ENCODE peak calls at places on chromosome 2, in nine cellular contexts. K is SK-N-SH, I is endothelial cell of umbilical vein, F is GM12892, J is GM23338, U is HCT116, P is spleen, Q is sigmoid colon, E is vagina. W is an unnamed sample.

GRCh38 chr2:225379861-225380260 is 19.6 kb upstream of the NYAP2 start:
- DNase-seq in P (no peak), Q (no peak), K (no peak), I (no peak), J (no peak), E (no peak), F (no peak), U (no peak), W (no peak)

GRCh38 chr2:5937865-5938565 is 245.8 kb downstream of the SOX11 start:
- DNase-seq in E (no peak), J (no peak), I (no peak), F (no peak), U (no peak), P (no peak), Q (no peak), K (no peak), W (no peak)

GRCh38 chr2:149611100-149611820 is 23.7 kb upstream of the MMADHC start:
- DNase-seq in E (no peak), P (no peak), U (no peak), F (no peak), K (no peak), I (no peak), Q (no peak), J (peak; percentile 62), W (no peak)

GRCh38 chr2:15932394-15933183 is 7.8 kb upstream of the MYCN start:
- DNase-seq in U (no peak), I (no peak), K (no peak), E (no peak), J (no peak), Q (no peak), P (no peak), F (no peak), W (no peak)

GRCh38 chr2:219308142-219309093 is 783 bp downstream of the PTPRN start:
- DNase-seq in E (no peak), P (peak; percentile 84), J (peak; percentile 93), F (no peak), U (peak; percentile 29), I (peak; percentile 38), K (peak; percentile 84), Q (no peak), W (peak; percentile 71)

GRCh38 chr2:219561179-219562048 is 9.9 kb downstream of the OBSL1 start:
- DNase-seq in K (peak; percentile 51), Q (no peak), U (no peak), I (no peak), P (no peak), E (no peak), J (peak; percentile 68), F (no peak), W (no peak)

GRCh38 chr2:203149194-203149593 is 89.6 kb upstream of the CYP20A1 start:
- DNase-seq in P (no peak), I (no peak), J (no peak), K (no peak), F (no peak), E (no peak), Q (no peak), U (no peak), W (no peak)

GRCh38 chr2:42118759-42119569 is 50.2 kb upstream of the EML4 start:
- DNase-seq in I (peak; percentile 69), J (no peak), P (no peak), Q (no peak), F (no peak), U (no peak), E (no peak), K (no peak), W (no peak)

GRCh38 chr2:201984800-201985525 is 48.7 kb upstream of the FZD7 start:
- DNase-seq in P (no peak), J (peak; percentile 48), Q (peak; percentile 68), I (no peak), F (no peak), K (peak; percentile 51), U (no peak), E (no peak), W (no peak)

GRCh38 chr2:46394649-46395510 is 84.5 kb upstream of the TMEM247 start:
- DNase-seq in U (no peak), P (no peak), K (no peak), Q (no peak), I (no peak), J (no peak), E (no peak), F (no peak), W (no peak)

GRCh38 chr2:237625777-237626176 is 1.6 kb upstream of the LRRFIP1 start:
- DNase-seq in J (no peak), E (no peak), P (no peak), F (no peak), U (no peak), I (no peak), Q (no peak), K (no peak), W (no peak)

GRCh38 chr2:151774506-151774905 is 40.2 kb upstream of the NEB start:
- DNase-seq in I (peak; percentile 67), P (no peak), U (peak; percentile 13), J (no peak), Q (no peak), E (no peak), K (no peak), F (no peak), W (no peak)

GRCh38 chr2:70303186-70303585 is 1.3 kb upstream of the FAM136A start:
- DNase-seq in P (no peak), F (no peak), U (no peak), K (no peak), I (no peak), J (no peak), E (no peak), Q (no peak), W (no peak)

DNA sequence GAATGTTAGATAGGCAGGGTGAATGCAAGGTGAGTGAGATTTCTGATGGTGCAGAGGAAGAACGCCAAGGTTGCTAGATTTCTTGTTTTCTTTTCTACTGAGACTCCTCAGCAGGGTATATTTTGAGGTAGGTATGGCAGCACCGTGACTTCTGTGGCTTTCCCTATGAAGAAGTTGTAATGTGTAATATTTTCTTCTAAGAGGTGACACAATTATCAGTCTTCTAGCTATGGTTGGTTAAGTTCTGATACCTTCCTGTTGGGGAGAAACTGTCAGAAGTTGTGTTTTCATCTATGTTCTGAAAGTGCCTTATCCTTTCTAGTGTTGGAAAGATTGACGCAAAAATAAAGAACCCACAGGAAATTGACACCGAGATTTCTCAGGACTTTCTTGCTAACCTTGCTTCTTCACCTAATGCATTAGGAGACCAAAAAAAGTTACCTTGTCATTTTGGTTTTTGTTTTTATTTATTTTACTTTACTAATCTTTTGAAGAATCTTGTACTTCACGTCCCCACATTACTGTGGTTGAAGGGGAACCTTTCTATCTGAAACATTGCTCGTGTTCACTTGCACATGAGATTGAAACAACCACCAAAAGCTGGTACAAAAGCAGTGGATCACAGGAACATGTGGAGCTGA is 11.9 kb downstream of the IL18R1 start:
- DNase-seq in U (no peak), I (no peak), E (no peak), K (no peak), P (no peak), Q (no peak), J (no peak), F (no peak), W (no peak)
- TF ChIP-seq POLR2AphosphoS5 in U (no peak), I (no peak), E (no peak), K (no peak), P (no peak), Q (no peak), J (no peak), F (no peak), W (no peak)

GRCh38 chr2:116109471-116109870 is 1667.0 kb downstream of the DPP10 start:
- DNase-seq in I (no peak), U (no peak), P (no peak), J (no peak), K (no peak), E (no peak), F (no peak), Q (no peak), W (no peak)
- TF ChIP-seq POLR2AphosphoS5 in I (no peak), U (no peak), P (no peak), J (no peak), K (no peak), E (no peak), F (no peak), Q (no peak), W (no peak)

GRCh38 chr2:144642106-144642505 is 122.2 kb upstream of the ZEB2 start:
- DNase-seq in I (no peak), Q (no peak), U (no peak), E (no peak), P (no peak), K (no peak), J (no peak), F (no peak), W (no peak)

GRCh38 chr2:144643537-144644336 is 123.8 kb upstream of the ZEB2 start:
- DNase-seq in U (no peak), E (no peak), F (no peak), P (no peak), Q (no peak), I (no peak), K (no peak), J (peak; percentile 38), W (no peak)

GRCh38 chr2:144644549-144644948 is 124.6 kb upstream of the ZEB2 start:
- DNase-seq in J (no peak), K (no peak), P (no peak), E (no peak), I (no peak), U (no peak), Q (no peak), F (no peak), W (no peak)

GRCh38 chr2:144642892-144643291 is 123.0 kb upstream of the ZEB2 start:
- DNase-seq in E (no peak), F (no peak), Q (no peak), J (no peak), P (no peak), I (no peak), K (no peak), U (no peak), W (no peak)

GRCh38 chr2:144645055-144645778 is 125.3 kb upstream of the ZEB2 start:
- DNase-seq in E (no peak), I (no peak), U (no peak), P (no peak), Q (no peak), K (no peak), J (no peak), F (no peak), W (no peak)
- TF ChIP-seq POLR2AphosphoS5 in E (no peak), I (no peak), U (no peak), P (no peak), Q (no peak), K (no peak), J (no peak), F (no peak), W (no peak)

GRCh38 chr2:73918856-73919255 is 7.8 kb upstream of the DGUOK start:
- DNase-seq in F (no peak), P (no peak), E (peak; percentile 31), U (no peak), K (no peak), J (no peak), I (no peak), Q (peak; percentile 64), W (no peak)

GRCh38 chr2:73917696-73918207 is 8.9 kb upstream of the DGUOK start:
- DNase-seq in Q (no peak), K (no peak), P (no peak), F (no peak), J (no peak), I (no peak), E (peak; percentile 37), U (no peak), W (no peak)

GRCh38 chr2:73915437-73915993 is 11.2 kb upstream of the DGUOK start:
- DNase-seq in P (no peak), F (no peak), U (no peak), J (no peak), E (no peak), K (no peak), I (no peak), Q (peak; percentile 40), W (no peak)

GRCh38 chr2:73916666-73917065 is 10.0 kb upstream of the DGUOK start:
- DNase-seq in P (no peak), K (no peak), E (no peak), Q (peak; percentile 68), F (no peak), J (no peak), U (no peak), I (no peak), W (no peak)

GRCh38 chr2:73917296-73917695 is 9.4 kb upstream of the DGUOK start:
- DNase-seq in U (no peak), I (no peak), K (no peak), P (no peak), J (no peak), Q (no peak), E (no peak), F (no peak), W (no peak)
- TF ChIP-seq POLR2AphosphoS5 in U (no peak), I (no peak), K (no peak), P (no peak), J (no peak), Q (peak; percentile 65), E (no peak), F (no peak), W (no peak)

W was measured in GM12891.